ENCODE peak calls at places on chromosomes 16 and 17, in six cellular contexts. W is upper lobe of right lung, E is tibial nerve, L is stomach, G is pancreas, C is body of pancreas. R is an unnamed sample.

GRCh38 chr17:53218723-53219122 is 604.0 kb upstream of the KIF2B start:
- DNase-seq in W (no peak), E (no peak), L (no peak), G (no peak), C (no peak), R (no peak)

GRCh38 chr16:55912022-55912421 is 36.8 kb upstream of the CES5A start:
- DNase-seq in W (no peak), E (no peak), L (no peak), G (no peak), C (no peak), R (no peak)

GRCh38 chr16:23827245-23827543 is 8.6 kb upstream of the PRKCB start:
- DNase-seq in W (no peak), E (no peak), L (no peak), G (no peak), C (no peak), R (no peak)

GRCh38 chr17:4901648-4902344 is 1.1 kb downstream of the CHRNE start:
- DNase-seq in W (peak), E (peak), L (no peak), G (peak), C (no peak), R (no peak)

GRCh38 chr16:25143898-25144297 is 32.4 kb downstream of the LCMT1 start:
- DNase-seq in W (no peak), E (no peak), L (no peak), G (peak), C (peak), R (no peak)

GRCh38 chr17:83079340-83079747 is at the start of gene METRNL:
- DNase-seq in W (peak), E (no peak), L (peak), G (no peak), C (peak), R (no peak)

GRCh38 chr16:30786115-30786935 is 680 bp downstream of the ZNF629 start:
- DNase-seq in W (peak), E (no peak), L (peak), G (peak), C (peak), R (no peak)

GRCh38 chr17:43369986-43370385 is 28.8 kb upstream of the ARL4D start:
- DNase-seq in W (no peak), E (no peak), L (no peak), G (no peak), C (no peak), R (no peak)

GRCh38 chr17:2710804-2711607 is 558 bp downstream of the CLUH start:
- DNase-seq in W (peak), E (no peak), L (no peak), G (peak), C (peak), R (no peak)

GRCh38 chr17:29710891-29711418 is 88.2 kb upstream of the CORO6 start:
- DNase-seq in W (no peak), E (no peak), L (no peak), G (no peak), C (no peak), R (no peak)

GRCh38 chr16:22674832-22675191 is 139.2 kb upstream of the HS3ST2 start:
- DNase-seq in W (no peak), E (no peak), L (no peak), G (no peak), C (no peak), R (peak)

GRCh38 chr17:4988168-4988567 is 693 bp upstream of the CAMTA2 start:
- DNase-seq in W (no peak), E (no peak), L (no peak), G (no peak), C (no peak), R (peak)

GRCh38 chr16:75494696-75495601 is at the start of gene CHST6:
- DNase-seq in W (no peak), E (no peak), L (no peak), G (peak), C (no peak), R (no peak)

GRCh38 chr17:13981881-13982280 is 87.4 kb upstream of the COX10 start:
- DNase-seq in W (no peak), E (no peak), L (no peak), G (no peak), C (no peak), R (no peak)

GRCh38 chr16:87388818-87389134 is 3.4 kb upstream of the MAP1LC3B start:
- DNase-seq in W (no peak), E (no peak), L (no peak), G (no peak), C (no peak), R (no peak)

GRCh38 chr16:28283798-28284577 is 8.3 kb upstream of the SBK1 start:
- DNase-seq in W (no peak), E (no peak), L (no peak), G (no peak), C (no peak), R (no peak)

DNA sequence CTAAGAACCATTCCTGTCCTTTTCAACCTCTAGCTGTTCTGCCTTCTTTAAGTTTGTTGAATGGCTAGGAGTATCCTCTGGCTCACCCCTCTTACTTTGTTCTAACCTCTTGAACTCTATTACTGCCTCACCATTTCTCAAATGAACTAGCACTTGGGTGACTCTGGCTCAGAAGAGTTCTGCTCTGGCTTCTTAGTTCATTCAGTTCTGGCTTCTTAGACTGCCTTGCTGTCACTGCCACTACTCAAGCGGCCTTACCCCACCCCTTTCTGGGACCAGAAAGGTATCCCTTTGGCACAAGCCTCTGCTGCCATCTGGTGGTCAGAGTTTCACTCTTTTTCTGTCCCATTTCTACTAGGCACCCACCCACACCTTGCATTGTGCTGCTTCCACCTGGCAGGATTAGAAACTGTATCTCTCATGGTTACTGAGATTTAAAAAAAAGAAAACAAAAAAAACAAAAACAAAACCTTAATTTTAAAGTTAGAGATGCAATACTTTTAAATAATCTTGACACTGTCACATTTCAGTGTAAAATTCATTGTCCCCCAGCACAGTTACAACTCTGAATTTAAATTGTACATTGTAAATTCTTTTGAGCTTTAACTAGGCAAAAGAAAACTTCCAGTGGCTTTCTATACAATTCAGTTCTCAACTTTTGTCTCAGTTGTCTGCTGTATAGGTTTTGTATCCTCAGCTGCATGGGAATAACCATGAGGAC is 6.9 kb upstream of the ABCA10 start:
- DNase-seq in W (peak), E (peak), L (peak), G (no peak), C (peak), R (peak)
- TF ChIP-seq CTCF in W (peak), E (peak), L (peak), G (peak), C (peak), R (peak)

GRCh38 chr16:50745940-50746339 is 4.1 kb downstream of the CYLD start:
- DNase-seq in W (no peak), E (no peak), L (no peak), G (no peak), C (no peak), R (no peak)

GRCh38 chr16:50747206-50747956 is 5.5 kb downstream of the CYLD start:
- DNase-seq in W (no peak), E (no peak), L (no peak), G (no peak), C (no peak), R (no peak)

GRCh38 chr16:50752481-50753235 is 10.8 kb downstream of the CYLD start:
- DNase-seq in W (no peak), E (no peak), L (no peak), G (no peak), C (no peak), R (no peak)

GRCh38 chr16:50756466-50756865 is 14.6 kb downstream of the CYLD start:
- DNase-seq in W (no peak), E (no peak), L (no peak), G (no peak), C (no peak), R (no peak)

GRCh38 chr16:50751528-50751927 is 9.6 kb downstream of the CYLD start:
- DNase-seq in W (no peak), E (no peak), L (no peak), G (no peak), C (no peak), R (no peak)
- H3K27ac ChIP-seq in W (no peak), E (no peak), L (no peak), G (no peak), C (no peak), R (no peak)

GRCh38 chr17:49788443-49789277 is at the start of gene KAT7:
- DNase-seq in W (peak), E (peak), L (peak), G (peak), C (peak), R (peak)
- H3K4me3 ChIP-seq in W (peak), E (peak), L (peak), G (peak), C (peak), R (peak)

GRCh38 chr17:18270851-18271170 is 10.3 kb downstream of the MIEF2 start:
- DNase-seq in W (no peak), E (no peak), L (no peak), G (no peak), C (no peak), R (no peak)

GRCh38 chr17:18270046-18270850 is 9.8 kb downstream of the MIEF2 start:
- DNase-seq in W (no peak), E (no peak), L (no peak), G (no peak), C (no peak), R (no peak)

GRCh38 chr17:18267366-18267765 is 6.9 kb downstream of the MIEF2 start:
- DNase-seq in W (no peak), E (no peak), L (no peak), G (no peak), C (no peak), R (no peak)

GRCh38 chr17:18263885-18264682 is 3.6 kb downstream of the MIEF2 start:
- DNase-seq in W (no peak), E (no peak), L (no peak), G (peak), C (no peak), R (no peak)

GRCh38 chr17:18267927-18268711 is 7.7 kb downstream of the MIEF2 start:
- DNase-seq in W (no peak), E (no peak), L (no peak), G (no peak), C (no peak), R (no peak)
- TF ChIP-seq CTCF in W (no peak), E (no peak), L (no peak), G (no peak), C (no peak), R (no peak)

GRCh38 chr16:756428-756827 is 4.1 kb upstream of the MSLN start:
- DNase-seq in W (no peak), E (no peak), L (no peak), G (no peak), C (no peak), R (no peak)
- H3K27ac ChIP-seq in W (no peak), E (no peak), L (no peak), G (no peak), C (no peak), R (no peak)

DNA sequence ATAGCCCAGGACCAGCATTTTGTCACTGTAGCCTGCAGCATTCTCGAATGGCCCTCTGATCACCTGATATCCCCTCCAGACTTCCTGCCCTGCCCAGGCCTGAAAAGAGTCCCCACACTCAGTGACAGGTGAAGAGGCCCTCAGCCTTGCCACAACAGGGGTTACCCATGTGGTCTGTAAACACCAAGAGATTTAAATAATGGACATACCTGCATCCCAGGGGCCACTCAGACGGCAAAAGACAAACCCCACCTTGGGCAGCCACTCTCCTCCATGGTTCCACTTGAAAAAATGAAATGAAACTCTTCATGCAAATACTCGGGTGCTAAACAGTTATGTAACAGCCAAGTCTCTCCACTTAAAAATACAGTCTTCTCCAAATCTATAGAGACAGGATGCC is 22.8 kb upstream of the PECAM1 start:
- DNase-seq in W (peak), E (no peak), L (no peak), G (no peak), C (no peak), R (no peak)
- H3K4me3 ChIP-seq in W (peak), E (no peak), L (no peak), G (no peak), C (no peak), R (peak)

GRCh38 chr17:35984140-35984539 is 2.4 kb downstream of the CCL14 start:
- DNase-seq in W (no peak), E (no peak), L (no peak), G (no peak), C (no peak), R (no peak)

GRCh38 chr17:35982409-35983191 is 1.3 kb upstream of the CCL16 start:
- DNase-seq in W (no peak), E (no peak), L (no peak), G (no peak), C (no peak), R (no peak)

GRCh38 chr17:35981246-35981645 is at the start of gene CCL16:
- DNase-seq in W (no peak), E (no peak), L (no peak), G (no peak), C (no peak), R (no peak)

GRCh38 chr17:35978346-35978745 is 3.0 kb downstream of the CCL16 start:
- DNase-seq in W (no peak), E (no peak), L (no peak), G (no peak), C (no peak), R (no peak)

DNA sequence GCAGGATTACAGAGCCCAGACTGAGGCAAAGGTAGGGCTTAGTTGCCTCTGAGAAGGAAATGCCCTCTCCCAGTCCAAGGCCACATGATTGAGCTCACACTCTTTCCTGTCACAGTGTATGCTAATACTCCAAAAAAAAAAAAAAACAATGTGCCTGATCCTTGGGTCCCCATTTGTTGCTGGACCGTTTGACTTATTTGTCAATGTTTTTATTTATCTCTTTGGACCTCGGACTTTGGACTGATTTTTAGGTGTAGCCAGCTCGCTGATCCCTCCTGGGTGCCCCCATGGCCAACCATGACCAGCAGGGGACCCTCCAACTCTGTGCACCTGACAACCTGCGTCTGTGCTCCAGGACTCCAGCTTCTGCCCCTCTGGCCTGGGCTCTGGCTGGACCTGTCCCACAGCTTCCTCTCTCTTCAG is 622 bp upstream of the CCL16 start:
- DNase-seq in W (no peak), E (no peak), L (no peak), G (no peak), C (no peak), R (no peak)
- TF ChIP-seq CTCF in W (no peak), E (no peak), L (peak), G (no peak), C (no peak), R (no peak)

GRCh38 chr17:57025876-57026275 is 47.9 kb downstream of the SCPEP1 start:
- DNase-seq in W (no peak), E (no peak), L (no peak), G (no peak), C (no peak), R (no peak)
- H3K27ac ChIP-seq in W (no peak), E (no peak), L (no peak), G (no peak), C (no peak), R (no peak)